ENCODE peak calls at places on chromosomes 4 and X, in nine cellular contexts. J, G, M, X, B, H, Q, N and V are unnamed samples.
A peak's percentile ranks its signal among the peaks of the same experiment; 100 is the strongest.

GRCh38 chr4:19304028-19304427 is 947.7 kb upstream of the SLIT2 start:
- DNase-seq in J (peak; percentile 57), G (no peak), M (no peak), X (peak; percentile 48), B (no peak), H (no peak), Q (no peak), N (no peak), V (no peak)

GRCh38 chrX:110120025-110120424 is 117.1 kb downstream of the TMEM164 start:
- DNase-seq in J (no peak), G (no peak), M (peak; percentile 35), X (no peak), B (no peak), H (no peak), Q (no peak), N (no peak), V (no peak)

GRCh38 chr4:9703391-9703790 is 78.0 kb upstream of the DRD5 start:
- DNase-seq in J (peak; percentile 22), G (peak; percentile 67), M (peak; percentile 47), X (peak; percentile 1), B (peak; percentile 6), H (peak; percentile 21), Q (peak; percentile 65), N (peak; percentile 20), V (no peak)

GRCh38 chr4:101367201-101367600 is 19.9 kb upstream of the PPP3CA start:
- DNase-seq in J (peak; percentile 95), G (no peak), M (no peak), X (peak; percentile 92), B (no peak), H (no peak), Q (no peak), N (no peak), V (no peak)

GRCh38 chrX:54821310-54821709 is 13.8 kb downstream of the MAGED2 start:
- DNase-seq in J (no peak), G (no peak), M (no peak), X (no peak), B (no peak), H (no peak), Q (no peak), N (no peak), V (no peak)

GRCh38 chr4:71498624-71499023 is 159.8 kb downstream of the SLC4A4 start:
- DNase-seq in J (no peak), G (no peak), M (no peak), X (no peak), B (no peak), H (no peak), Q (no peak), N (no peak), V (no peak)

GRCh38 chr4:170089274-170089742 is 448 bp downstream of the AADAT start:
- DNase-seq in J (peak; percentile 43), G (peak; percentile 45), M (no peak), X (peak; percentile 41), B (peak; percentile 13), H (no peak), Q (no peak), N (peak; percentile 37), V (peak; percentile 41)

GRCh38 chrX:44748014-44748413 is 95.8 kb upstream of the DUSP21 start:
- DNase-seq in J (peak; percentile 31), G (no peak), M (no peak), X (peak; percentile 67), B (no peak), H (no peak), Q (no peak), N (peak; percentile 12), V (no peak)